ENCODE peak calls at places on chromosomes 11 and 22, in seven cellular contexts. O is coronary artery, B is HL-60, W is transverse colon, Q is fibroblast of lung, T is OCI-LY7, Z is cardiac muscle cell. S is an unnamed sample.

GRCh38 chr11:33996498-33997454 is 54.8 kb upstream of the CAPRIN1 start:
- DNase-seq in Q (peak), B (peak), T (peak), Z (peak), W (peak), O (no peak), S (peak)

GRCh38 chr11:80606726-80607125 is 1165.9 kb upstream of the TENM4 start:
- DNase-seq in W (no peak), Q (no peak), T (no peak), O (no peak), Z (no peak), B (no peak), S (no peak)

GRCh38 chr11:61603667-61604066 is 22.8 kb upstream of the SYT7 start:
- DNase-seq in B (no peak), Q (no peak), T (no peak), O (no peak), W (no peak), Z (no peak), S (no peak)

GRCh38 chr22:48156603-48157355 is 1394.3 kb downstream of the TBC1D22A start:
- DNase-seq in B (no peak), Q (no peak), W (peak), O (peak), Z (no peak), T (no peak), S (no peak)

GRCh38 chr11:66373261-66373660 is 1.7 kb upstream of the SLC29A2 start:
- DNase-seq in W (no peak), O (no peak), Q (no peak), T (no peak), Z (peak), B (no peak), S (no peak)

GRCh38 chr11:123308077-123308476 is 113.0 kb upstream of the CLMP start:
- DNase-seq in B (no peak), W (no peak), Z (peak), Q (peak), O (no peak), T (no peak), S (no peak)

GRCh38 chr11:815675-816432 is 2.9 kb upstream of the PNPLA2 start:
- DNase-seq in B (no peak), Z (no peak), O (no peak), T (no peak), W (no peak), Q (no peak), S (no peak)

GRCh38 chr22:46047841-46048595 is 71.1 kb upstream of the WNT7B start:
- DNase-seq in W (peak), Q (no peak), O (peak), B (peak), T (no peak), Z (no peak), S (no peak)

GRCh38 chr11:11263238-11264030 is 89.6 kb downstream of the CSNK2A3 start:
- DNase-seq in O (no peak), W (no peak), Z (no peak), Q (peak), B (no peak), T (no peak), S (no peak)

GRCh38 chr11:30346068-30346688 is 23.3 kb downstream of the ARL14EP start:
- DNase-seq in W (no peak), T (peak), O (no peak), Z (peak), B (peak), Q (peak), S (peak)

GRCh38 chr22:35782504-35782903 is 64.8 kb downstream of the APOL5 start:
- DNase-seq in W (no peak), O (no peak), Q (peak), B (no peak), Z (no peak), T (no peak), S (no peak)

GRCh38 chr11:15208570-15209222 is 94.0 kb downstream of the INSC start:
- DNase-seq in T (peak), W (peak), B (peak), Z (peak), Q (peak), O (peak), S (peak)

GRCh38 chr11:62727007-62727832 is at the start of gene HNRNPUL2:
- DNase-seq in Q (peak), B (peak), Z (peak), W (peak), O (peak), T (peak), S (peak)

GRCh38 chr11:61004841-61005240 is 33.4 kb downstream of the CD6 start:
- DNase-seq in O (no peak), Q (peak), B (no peak), T (no peak), W (no peak), Z (no peak), S (no peak)

GRCh38 chr11:71998649-71999310 is at the start of gene IL18BP:
- DNase-seq in B (peak), O (no peak), W (peak), Q (no peak), T (peak), Z (no peak), S (no peak)

GRCh38 chr11:18749681-18750319 is 23.8 kb upstream of the IGSF22 start:
- DNase-seq in W (no peak), Q (peak), B (no peak), Z (peak), O (no peak), T (no peak), S (no peak)

GRCh38 chr22:44386386-44387035 is 73.8 kb upstream of the SHISAL1 start:
- DNase-seq in W (no peak), B (no peak), Q (no peak), Z (no peak), O (no peak), T (no peak), S (no peak)

DNA sequence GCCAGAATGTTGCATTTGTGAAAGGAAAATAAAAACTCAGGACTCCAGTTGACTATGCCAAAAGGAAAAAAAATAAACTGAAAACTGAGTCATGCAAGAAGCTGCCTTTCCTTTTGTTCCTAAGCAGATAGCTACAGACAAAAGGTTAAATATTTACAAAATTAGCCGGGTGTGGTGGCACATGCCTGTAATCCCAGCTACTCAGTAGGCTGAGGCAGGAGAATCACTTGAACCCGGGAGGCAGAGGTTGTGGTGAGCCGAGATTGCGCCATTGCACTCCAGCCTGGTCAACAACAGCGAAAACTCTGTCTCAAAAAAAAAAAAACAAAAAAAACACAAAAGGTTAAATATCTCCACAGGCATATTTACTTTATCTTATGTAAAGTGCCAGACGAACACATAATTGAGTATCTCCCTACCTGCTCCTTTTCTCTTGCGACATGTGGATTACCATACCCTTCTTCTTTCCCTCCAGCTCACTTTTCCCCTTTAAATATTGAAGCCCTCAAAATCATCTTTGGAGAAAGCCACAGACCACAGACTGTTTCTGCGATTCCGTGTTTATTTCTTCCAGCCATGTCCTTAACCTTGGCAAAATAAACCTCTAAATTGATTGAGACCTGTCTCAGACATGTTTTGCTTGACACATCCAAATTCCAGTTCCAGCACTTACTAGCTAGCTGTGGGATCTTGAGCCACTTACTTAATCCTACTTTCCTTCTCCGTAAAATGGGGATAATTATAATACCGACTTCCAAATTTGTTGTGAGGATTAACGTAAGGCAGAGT is 2.3 kb upstream of the SMPD1 start:
- DNase-seq in B (no peak), Z (no peak), O (no peak), Q (peak), W (no peak), T (no peak), S (no peak)
- H3K27ac ChIP-seq in B (no peak), Z (no peak), O (no peak), Q (no peak), W (peak), T (no peak), S (no peak)

GRCh38 chr11:46002146-46002545 is 79.7 kb downstream of the LARGE2 start:
- DNase-seq in B (no peak), Q (no peak), W (no peak), O (no peak), T (no peak), Z (no peak), S (no peak)
- H3K27ac ChIP-seq in B (no peak), Q (peak), W (no peak), O (no peak), T (no peak), Z (no peak), S (no peak)

GRCh38 chr11:118322721-118323120 is 18.2 kb downstream of the CD3E start:
- DNase-seq in O (no peak), Z (no peak), T (no peak), B (no peak), Q (no peak), W (no peak), S (no peak)

GRCh38 chr11:118319031-118319814 is 14.7 kb downstream of the CD3E start:
- DNase-seq in T (no peak), Q (no peak), B (peak), W (no peak), O (no peak), Z (no peak), S (no peak)

GRCh38 chr11:118320515-118320914 is 16.0 kb downstream of the CD3E start:
- DNase-seq in B (no peak), Q (no peak), W (no peak), T (no peak), Z (no peak), O (no peak), S (no peak)

GRCh38 chr11:118318112-118319030 is 13.8 kb downstream of the CD3E start:
- DNase-seq in O (no peak), Q (no peak), T (peak), B (no peak), W (no peak), Z (no peak), S (no peak)

GRCh38 chr11:118321386-118322082 is 17.0 kb downstream of the CD3E start:
- DNase-seq in T (no peak), O (no peak), B (peak), W (peak), Z (no peak), Q (no peak), S (no peak)
- H3K27ac ChIP-seq in T (peak), O (no peak), B (no peak), W (peak), Z (no peak), Q (no peak), S (no peak)

GRCh38 chr11:130771708-130772107 is 144.6 kb downstream of the SNX19 start:
- DNase-seq in T (no peak), W (no peak), B (no peak), O (peak), Q (peak), Z (no peak), S (no peak)

GRCh38 chr11:130774703-130775102 is 141.6 kb downstream of the SNX19 start:
- DNase-seq in B (no peak), Q (no peak), Z (no peak), O (peak), T (no peak), W (no peak), S (no peak)

GRCh38 chr11:130773436-130773835 is 142.8 kb downstream of the SNX19 start:
- DNase-seq in O (peak), B (no peak), W (no peak), Z (no peak), Q (no peak), T (no peak), S (no peak)

GRCh38 chr11:130769782-130770565 is 146.3 kb downstream of the SNX19 start:
- DNase-seq in Z (no peak), T (no peak), Q (peak), W (no peak), B (no peak), O (peak), S (no peak)

GRCh38 chr11:130772266-130773227 is 143.7 kb downstream of the SNX19 start:
- DNase-seq in Z (no peak), Q (peak), O (peak), T (no peak), W (peak), B (no peak), S (no peak)
- H3K27ac ChIP-seq in Z (no peak), Q (peak), O (peak), T (no peak), W (peak), B (no peak), S (no peak)

DNA sequence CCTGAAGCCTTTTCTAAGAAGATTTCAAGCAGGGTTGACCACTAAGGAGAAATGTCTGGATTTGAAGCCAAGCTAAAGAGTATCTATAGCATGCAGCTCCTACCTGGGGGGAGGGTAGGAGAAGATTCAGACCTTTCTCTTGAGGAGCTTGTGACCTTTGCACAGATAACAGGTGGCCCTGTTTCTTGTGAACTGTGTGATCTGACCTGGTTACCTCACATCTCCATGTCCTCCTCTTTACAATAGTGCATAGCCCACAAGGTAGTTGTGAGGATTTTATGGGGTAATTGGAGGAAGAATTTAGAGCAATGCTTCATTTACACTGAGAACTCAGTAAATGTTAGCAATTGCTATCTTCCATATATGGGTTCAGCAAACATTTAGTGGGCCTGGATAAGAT is 310.1 kb downstream of the TMEM135 start:
- DNase-seq in Z (peak), O (no peak), W (no peak), B (no peak), T (no peak), Q (no peak), S (no peak)
- H3K27ac ChIP-seq in Z (peak), O (no peak), W (no peak), B (no peak), T (no peak), Q (no peak), S (no peak)

GRCh38 chr22:19621372-19622060 is 92.8 kb upstream of the SEPTIN5 start:
- DNase-seq in Z (no peak), W (no peak), Q (no peak), T (no peak), O (no peak), B (no peak), S (no peak)
- H3K27ac ChIP-seq in Z (no peak), W (no peak), Q (no peak), T (peak), O (peak), B (no peak), S (no peak)

DNA sequence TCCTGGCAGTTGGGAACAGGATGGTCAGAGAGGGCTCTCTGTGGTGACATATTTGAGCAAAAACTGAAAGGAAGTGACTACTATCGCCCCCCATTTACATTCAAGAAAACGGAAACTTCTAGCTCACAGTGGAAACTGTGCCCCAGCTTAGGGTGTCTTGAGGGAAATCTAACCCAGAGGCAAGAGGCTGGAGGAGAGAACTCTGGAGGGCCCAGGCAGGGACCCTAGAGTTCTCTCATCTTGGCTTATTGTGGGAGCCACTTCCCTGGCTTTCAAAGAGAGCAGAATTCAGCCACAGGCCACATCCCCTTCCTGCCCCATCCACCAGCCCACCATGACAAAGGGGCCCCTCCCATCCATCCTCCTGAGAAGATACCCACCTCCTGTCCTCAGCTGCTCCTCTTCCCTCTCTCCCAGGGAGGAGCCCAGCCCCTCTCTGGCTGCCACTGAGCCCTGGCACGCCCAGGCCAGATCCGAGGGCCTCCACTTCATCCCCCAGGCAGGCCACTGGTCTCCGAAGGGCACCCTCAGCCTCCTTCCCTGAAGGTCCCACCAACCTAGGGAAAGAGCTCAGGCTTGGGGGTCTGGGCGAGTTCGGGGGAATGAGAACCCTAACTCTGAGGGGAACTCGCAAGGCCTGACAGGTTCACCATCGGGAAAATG is 1.6 kb upstream of the TMPRSS13 start:
- DNase-seq in O (no peak), B (no peak), Z (no peak), Q (no peak), T (peak), W (no peak), S (no peak)
- H3K27ac ChIP-seq in O (no peak), B (no peak), Z (no peak), Q (no peak), T (no peak), W (no peak), S (no peak)

GRCh38 chr11:73152861-73153483 is 10.9 kb upstream of the FCHSD2 start:
- DNase-seq in Z (peak), O (no peak), B (no peak), T (peak), Q (no peak), W (peak), S (no peak)
- H3K27ac ChIP-seq in Z (peak), O (peak), B (peak), T (peak), Q (no peak), W (peak), S (no peak)

GRCh38 chr11:12496181-12497025 is 119.0 kb downstream of the PARVA start:
- DNase-seq in B (no peak), T (no peak), W (no peak), O (no peak), Z (no peak), Q (peak), S (no peak)
- H3K27ac ChIP-seq in B (no peak), T (no peak), W (no peak), O (no peak), Z (no peak), Q (no peak), S (no peak)

DNA sequence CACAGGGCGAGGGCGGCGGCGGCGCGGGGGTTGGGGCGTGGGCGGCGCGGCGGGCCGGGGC is at the start of gene RTN4R:
- DNase-seq in Z (no peak), Q (no peak), B (no peak), O (no peak), W (no peak), T (no peak), S (no peak)
- H3K27ac ChIP-seq in Z (no peak), Q (no peak), B (no peak), O (peak), W (peak), T (no peak), S (peak)